ENCODE peak calls at places on chromosome 6, in six cellular contexts. One of them, this sample, is unnamed.

GRCh38 chr6:30044630-30045029 is 16.4 kb upstream of the POLR1H start:
- DNase-seq in ACHN: no peak
- DNase-seq in RCC 7860: peak; percentile 66
- DNase-seq in T-helper 9 cell: no peak
- DNase-seq in NCI-H2029: no peak
- DNase-seq in GM23338: no peak
- DNase-seq in this sample: no peak

GRCh38 chr6:484086-484728 is 92.7 kb downstream of the IRF4 start:
- DNase-seq in GM23338: no peak
- DNase-seq in ACHN: no peak
- DNase-seq in NCI-H2029: no peak
- DNase-seq in T-helper 9 cell: no peak
- DNase-seq in RCC 7860: no peak
- DNase-seq in this sample: peak; percentile 10

GRCh38 chr6:170367241-170367640 is 60.7 kb downstream of the FAM120B start:
- DNase-seq in NCI-H2029: no peak
- DNase-seq in ACHN: no peak
- DNase-seq in T-helper 9 cell: no peak
- DNase-seq in GM23338: no peak
- DNase-seq in RCC 7860: no peak
- DNase-seq in this sample: no peak

GRCh38 chr6:22298393-22299010 is 1.7 kb upstream of the PRL start:
- DNase-seq in T-helper 9 cell: no peak
- DNase-seq in NCI-H2029: no peak
- DNase-seq in RCC 7860: no peak
- DNase-seq in GM23338: no peak
- DNase-seq in ACHN: no peak
- DNase-seq in this sample: no peak

GRCh38 chr6:147347882-147348214 is 143.6 kb downstream of the STXBP5 start:
- DNase-seq in T-helper 9 cell: no peak
- DNase-seq in NCI-H2029: no peak
- DNase-seq in RCC 7860: no peak
- DNase-seq in ACHN: no peak
- DNase-seq in GM23338: no peak
- DNase-seq in this sample: no peak

GRCh38 chr6:66369407-66369806 is 662.4 kb upstream of the EYS start:
- DNase-seq in ACHN: no peak
- DNase-seq in GM23338: no peak
- DNase-seq in NCI-H2029: no peak
- DNase-seq in RCC 7860: no peak
- DNase-seq in T-helper 9 cell: no peak
- DNase-seq in this sample: no peak

GRCh38 chr6:90420495-90420894 is 123.9 kb upstream of the BACH2 start:
- DNase-seq in T-helper 9 cell: no peak
- DNase-seq in NCI-H2029: no peak
- DNase-seq in ACHN: no peak
- DNase-seq in RCC 7860: no peak
- DNase-seq in GM23338: no peak
- DNase-seq in this sample: no peak

GRCh38 chr6:112338310-112338709 is 8.8 kb upstream of the RFPL4B start:
- DNase-seq in RCC 7860: peak; percentile 17
- DNase-seq in T-helper 9 cell: no peak
- DNase-seq in NCI-H2029: no peak
- DNase-seq in GM23338: no peak
- DNase-seq in ACHN: peak; percentile 1
- DNase-seq in this sample: no peak

GRCh38 chr6:139291813-139292619 is at the start of gene TXLNB:
- DNase-seq in RCC 7860: no peak
- DNase-seq in NCI-H2029: peak; percentile 1
- DNase-seq in GM23338: peak; percentile 38
- DNase-seq in ACHN: no peak
- DNase-seq in T-helper 9 cell: peak; percentile 47
- DNase-seq in this sample: peak; percentile 79

GRCh38 chr6:31912186-31912585 is 10.3 kb upstream of the ZBTB12 start:
- DNase-seq in ACHN: no peak
- DNase-seq in T-helper 9 cell: no peak
- DNase-seq in GM23338: no peak
- DNase-seq in RCC 7860: no peak
- DNase-seq in NCI-H2029: no peak
- DNase-seq in this sample: no peak

GRCh38 chr6:7112741-7113313 is 5.1 kb downstream of the RREB1 start:
- DNase-seq in NCI-H2029: peak; percentile 53
- DNase-seq in RCC 7860: no peak
- DNase-seq in ACHN: peak; percentile 19
- DNase-seq in GM23338: no peak
- DNase-seq in T-helper 9 cell: no peak
- DNase-seq in this sample: no peak

GRCh38 chr6:84618836-84619235 is 145.6 kb downstream of the TBX18 start:
- DNase-seq in T-helper 9 cell: no peak
- DNase-seq in ACHN: no peak
- DNase-seq in RCC 7860: no peak
- DNase-seq in GM23338: peak; percentile 62
- DNase-seq in NCI-H2029: no peak
- DNase-seq in this sample: no peak